ENCODE peak calls at places on chromosome 11, in ten cellular contexts. D is AG09309, P is heart right ventricle, C is keratinocyte, K is choroid plexus epithelial cell, S is pancreas, G is lower lobe of right lung, H is fibroblast of mammary gland, V is fibroblast of the aortic adventitia, F is mucosa of descending colon. U is an unnamed sample.

GRCh38 chr11:95788921-95789505 is 569 bp downstream of the FAM76B start:
- DNase-seq in D (no peak), P (peak), C (no peak), K (peak), S (peak), G (no peak), H (peak), V (peak), F (no peak), U (no peak)

GRCh38 chr11:113603277-113604059 is 102.6 kb downstream of the TMPRSS5 start:
- DNase-seq in D (no peak), P (peak), C (no peak), K (no peak), S (no peak), G (no peak), H (no peak), V (peak), F (no peak), U (no peak)

GRCh38 chr11:26522912-26523610 is 49.0 kb downstream of the MUC15 start:
- DNase-seq in D (no peak), P (no peak), C (no peak), K (peak), S (no peak), G (no peak), H (peak), V (peak), F (no peak), U (no peak)

GRCh38 chr11:121841487-121842167 is 274.4 kb downstream of the BLID start:
- DNase-seq in D (peak), P (no peak), C (no peak), K (peak), S (no peak), G (no peak), H (peak), V (peak), F (no peak), U (peak)

GRCh38 chr11:46236918-46237247 is 40.6 kb upstream of the CREB3L1 start:
- DNase-seq in D (no peak), P (no peak), C (no peak), K (no peak), S (no peak), G (peak), H (no peak), V (no peak), F (no peak), U (no peak)

GRCh38 chr11:108549319-108549885 is 44.2 kb downstream of the EXPH5 start:
- DNase-seq in D (no peak), P (no peak), C (no peak), K (no peak), S (no peak), G (no peak), H (no peak), V (no peak), F (no peak), U (no peak)

GRCh38 chr11:113997473-113997872 is 22.6 kb downstream of the HTR3A start:
- DNase-seq in D (no peak), P (no peak), C (no peak), K (no peak), S (no peak), G (no peak), H (no peak), V (no peak), F (no peak), U (no peak)

GRCh38 chr11:7154881-7155344 is 66.1 kb downstream of the RBMXL2 start:
- DNase-seq in D (no peak), P (peak), C (no peak), K (no peak), S (no peak), G (no peak), H (peak), V (peak), F (no peak), U (no peak)

GRCh38 chr11:7563269-7563668 is 49.5 kb downstream of the PPFIBP2 start:
- DNase-seq in D (no peak), P (no peak), C (no peak), K (no peak), S (no peak), G (no peak), H (no peak), V (peak), F (no peak), U (no peak)

GRCh38 chr11:415640-416041 is 842 bp upstream of the SIGIRR start:
- DNase-seq in D (no peak), P (no peak), C (no peak), K (no peak), S (peak), G (peak), H (no peak), V (no peak), F (no peak), U (no peak)

GRCh38 chr11:71240865-71241691 is 11.3 kb downstream of the SHANK2 start:
- DNase-seq in D (peak), P (no peak), C (peak), K (peak), S (no peak), G (peak), H (peak), V (peak), F (no peak), U (peak)

GRCh38 chr11:129636926-129637325 is 178.7 kb upstream of the TMEM45B start:
- DNase-seq in D (no peak), P (no peak), C (no peak), K (no peak), S (no peak), G (no peak), H (peak), V (no peak), F (no peak), U (no peak)

GRCh38 chr11:119112314-119113020 is 5.3 kb downstream of the C2CD2L start:
- DNase-seq in D (no peak), P (no peak), C (no peak), K (no peak), S (no peak), G (no peak), H (no peak), V (no peak), F (no peak), U (no peak)

GRCh38 chr11:81007046-81007445 is 1566.2 kb upstream of the TENM4 start:
- DNase-seq in D (no peak), P (no peak), C (no peak), K (peak), S (no peak), G (no peak), H (peak), V (peak), F (no peak), U (no peak)
- TF ChIP-seq CTCF in D (no peak), P (no peak), C (no peak), K (peak), S (no peak), G (no peak), H (no peak), V (peak), F (no peak), U (no peak)

DNA sequence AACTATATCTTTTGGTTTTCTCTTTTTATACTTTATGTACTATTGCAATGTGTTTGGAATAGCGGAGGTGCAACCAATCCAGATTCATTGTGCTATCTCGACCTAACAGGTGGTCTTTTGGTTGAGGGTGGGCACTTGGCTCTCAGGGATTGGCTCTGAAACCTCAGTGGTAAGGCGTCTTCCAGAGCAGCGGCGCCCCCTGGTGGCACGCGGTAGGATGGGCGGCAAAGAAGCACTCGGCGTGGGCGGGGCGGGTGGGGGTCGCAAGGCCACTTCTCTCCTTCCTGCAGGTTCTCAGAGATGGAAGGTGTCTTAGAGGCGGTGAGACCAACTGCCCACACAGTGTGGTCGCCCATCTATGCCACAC is 19.2 kb upstream of the PLET1 start:
- DNase-seq in D (no peak), P (peak), C (no peak), K (peak), S (peak), G (peak), H (peak), V (peak), F (peak), U (no peak)
- H3K4me3 ChIP-seq in D (peak), P (peak), C (peak), K (peak), S (peak), G (peak), H (peak), V (peak), F (no peak), U (peak)

DNA sequence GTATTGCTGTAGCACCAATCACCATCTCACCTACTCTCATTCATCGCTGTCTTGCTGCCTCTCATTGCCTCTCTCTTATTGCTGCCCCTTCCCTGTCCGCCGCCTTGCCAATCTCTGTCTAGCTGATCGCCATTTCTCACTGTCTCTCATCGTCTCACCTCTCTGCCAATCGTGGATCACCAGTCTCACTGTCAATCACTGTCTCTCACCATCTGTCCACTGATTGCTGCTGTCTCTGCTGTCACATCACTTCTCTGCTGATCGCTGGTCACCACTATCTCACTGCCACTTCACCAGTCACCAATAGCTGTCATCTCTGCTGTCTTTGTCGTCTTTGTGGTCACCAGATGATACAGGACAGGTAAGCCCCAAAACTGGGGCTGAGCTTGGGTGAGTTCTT is 20.6 kb upstream of the RNASEH2C start:
- DNase-seq in D (no peak), P (no peak), C (no peak), K (no peak), S (no peak), G (no peak), H (no peak), V (no peak), F (no peak), U (no peak)
- TF ChIP-seq CTCF in D (no peak), P (no peak), C (no peak), K (no peak), S (no peak), G (no peak), H (no peak), V (no peak), F (no peak), U (no peak)

DNA sequence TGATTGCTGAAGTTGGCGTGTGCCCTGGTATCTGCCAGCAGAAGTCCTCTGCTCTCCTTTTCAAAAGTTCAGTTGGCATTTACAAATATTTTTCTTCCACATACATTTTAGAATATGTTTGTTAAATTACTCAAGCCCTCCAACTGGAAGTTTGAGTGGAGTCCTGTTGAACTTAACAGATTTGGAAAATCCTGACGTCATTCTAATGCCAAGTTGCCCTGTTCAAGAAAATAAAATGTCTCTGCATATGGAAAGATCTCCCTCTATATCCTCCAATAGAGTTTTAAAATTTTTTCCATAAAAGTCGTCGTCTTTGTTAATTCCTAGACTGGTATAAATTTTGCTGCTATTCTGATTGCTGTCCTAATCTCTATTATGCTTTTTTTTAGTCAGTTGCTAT is 3.3 kb downstream of the KCNQ1OT1 start:
- DNase-seq in D (no peak), P (no peak), C (no peak), K (no peak), S (no peak), G (no peak), H (no peak), V (no peak), F (no peak), U (no peak)
- H3K4me3 ChIP-seq in D (no peak), P (no peak), C (no peak), K (no peak), S (no peak), G (no peak), H (no peak), V (peak), F (no peak), U (no peak)

GRCh38 chr11:90148900-90149299 is 14.4 kb downstream of the NAALAD2 start:
- DNase-seq in D (no peak), P (no peak), C (no peak), K (peak), S (no peak), G (no peak), H (no peak), V (no peak), F (no peak), U (no peak)
- TF ChIP-seq CTCF in D (no peak), P (no peak), C (no peak), K (peak), S (no peak), G (no peak), H (no peak), V (peak), F (no peak), U (no peak)

U was measured in AG04449.